ENCODE peak calls at places on chromosomes 3 and 15, in seven cellular contexts. U, K, Z, N, Q, V and O are unnamed samples.

GRCh38 chr15:51229907-51230328 is 108.5 kb downstream of the CYP19A1 start:
- DNase-seq in U (no peak), K (no peak), Z (peak; percentile 62), N (no peak), Q (no peak), V (peak; percentile 25), O (no peak)

GRCh38 chr3:134749802-134750553 is 45.1 kb upstream of the EPHB1 start:
- DNase-seq in U (no peak), K (no peak), Z (no peak), N (no peak), Q (no peak), V (peak; percentile 11), O (no peak)

GRCh38 chr15:92714071-92714456 is 58.5 kb upstream of the FAM174B start:
- DNase-seq in U (no peak), K (no peak), Z (peak; percentile 41), N (no peak), Q (peak; percentile 46), V (no peak), O (no peak)

GRCh38 chr3:165339753-165340152 is 143.6 kb upstream of the SLITRK3 start:
- DNase-seq in U (no peak), K (no peak), Z (peak; percentile 2), N (no peak), Q (no peak), V (peak; percentile 15), O (no peak)

GRCh38 chr3:182118081-182118480 is 406.4 kb downstream of the SOX2 start:
- DNase-seq in U (no peak), K (no peak), Z (no peak), N (no peak), Q (no peak), V (no peak), O (no peak)

GRCh38 chr15:58545307-58546065 is 113.7 kb downstream of the LIPC start:
- DNase-seq in U (no peak), K (no peak), Z (no peak), N (no peak), Q (no peak), V (no peak), O (no peak)

GRCh38 chr3:195056506-195056905 is 214.5 kb downstream of the XXYLT1 start:
- DNase-seq in U (peak; percentile 32), K (no peak), Z (no peak), N (no peak), Q (no peak), V (no peak), O (no peak)

GRCh38 chr15:70528270-70528706 is 235.1 kb downstream of the UACA start:
- DNase-seq in U (no peak), K (no peak), Z (peak; percentile 79), N (no peak), Q (no peak), V (no peak), O (no peak)

GRCh38 chr15:77633913-77634265 is 1.2 kb upstream of the LINGO1 start:
- DNase-seq in U (no peak), K (peak; percentile 62), Z (no peak), N (no peak), Q (no peak), V (no peak), O (no peak)

GRCh38 chr3:77411990-77412389 is 372.1 kb downstream of the ROBO2 start:
- DNase-seq in U (no peak), K (no peak), Z (no peak), N (no peak), Q (no peak), V (no peak), O (no peak)

GRCh38 chr15:100169615-100170279 is 172.0 kb downstream of the ADAMTS17 start:
- DNase-seq in U (no peak), K (no peak), Z (no peak), N (no peak), Q (no peak), V (no peak), O (no peak)

GRCh38 chr15:27220199-27220598 is 249.2 kb downstream of the GABRG3 start:
- DNase-seq in U (no peak), K (no peak), Z (no peak), N (no peak), Q (no peak), V (no peak), O (no peak)

GRCh38 chr15:77352932-77353331 is 67.0 kb downstream of the PEAK1 start:
- DNase-seq in U (no peak), K (no peak), Z (no peak), N (no peak), Q (no peak), V (no peak), O (no peak)

GRCh38 chr15:47066386-47066785 is 650.9 kb upstream of the SEMA6D start:
- DNase-seq in U (no peak), K (no peak), Z (no peak), N (no peak), Q (no peak), V (no peak), O (no peak)

GRCh38 chr3:67215690-67216089 is 217.6 kb downstream of the KBTBD8 start:
- DNase-seq in U (no peak), K (no peak), Z (no peak), N (no peak), Q (no peak), V (no peak), O (no peak)

GRCh38 chr3:40915346-40915865 is 283.9 kb upstream of the CTNNB1 start:
- DNase-seq in U (no peak), K (no peak), Z (no peak), N (no peak), Q (no peak), V (no peak), O (no peak)

GRCh38 chr15:75727031-75727531 is 14.4 kb upstream of the CSPG4 start:
- DNase-seq in U (peak; percentile 34), K (peak; percentile 62), Z (no peak), N (no peak), Q (no peak), V (no peak), O (no peak)

GRCh38 chr3:125057186-125057850 is 1.5 kb upstream of the HEG1 start:
- DNase-seq in U (no peak), K (no peak), Z (peak; percentile 59), N (no peak), Q (no peak), V (peak; percentile 88), O (no peak)

GRCh38 chr15:81351651-81352050 is 22.4 kb downstream of the TMC3 start:
- DNase-seq in U (no peak), K (no peak), Z (no peak), N (no peak), Q (no peak), V (no peak), O (no peak)

DNA sequence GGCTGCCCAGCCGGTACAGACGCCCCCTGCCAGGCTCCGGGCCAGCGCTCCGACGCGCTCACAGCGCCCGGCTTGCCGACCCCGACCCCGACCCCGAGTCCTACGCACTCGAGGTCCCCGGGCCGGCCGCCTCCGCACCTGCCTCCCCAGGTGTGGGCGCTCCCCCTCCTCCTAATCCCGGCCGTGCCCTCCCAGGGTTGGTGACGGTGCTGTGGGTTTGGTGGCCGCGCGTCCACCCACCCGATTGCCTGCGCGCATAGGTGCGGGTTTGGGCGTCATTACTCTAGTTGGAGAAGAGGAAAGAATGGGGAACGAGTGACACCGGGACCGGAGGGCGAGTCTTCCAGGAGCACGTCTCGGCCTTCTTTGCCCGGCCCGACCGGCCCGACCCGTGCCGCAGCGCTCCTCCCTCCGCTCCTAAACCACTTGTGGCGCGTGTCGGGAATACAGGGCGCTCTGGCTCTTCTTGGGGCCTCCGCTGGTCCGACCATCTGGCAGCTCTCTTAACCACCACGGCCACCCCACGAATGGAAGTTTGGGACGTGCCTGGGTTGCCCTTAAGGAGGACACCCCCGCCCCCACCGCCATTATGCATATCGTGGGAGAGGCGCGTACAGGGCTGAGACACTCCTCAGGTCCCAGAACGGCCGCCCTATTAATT is 814 bp upstream of the THRB start:
- DNase-seq in U (peak; percentile 80), K (peak; percentile 85), Z (peak; percentile 21), N (peak; percentile 41), Q (peak; percentile 15), V (peak; percentile 69), O (peak; percentile 48)
- TF ChIP-seq CTCF in U (peak; percentile 1), K (no peak), Z (no peak), N (peak; percentile 32), Q (no peak), V (no peak), O (no peak)

GRCh38 chr3:37993067-37993809 is 2.7 kb downstream of the VILL start:
- DNase-seq in U (no peak), K (no peak), Z (no peak), N (no peak), Q (no peak), V (no peak), O (no peak)

GRCh38 chr3:37993811-37994638 is 3.4 kb downstream of the VILL start:
- DNase-seq in U (peak; percentile 88), K (peak; percentile 95), Z (peak; percentile 93), N (peak; percentile 79), Q (peak; percentile 83), V (peak; percentile 82), O (peak; percentile 76)

GRCh38 chr3:37992271-37993066 is 1.9 kb downstream of the VILL start:
- DNase-seq in U (no peak), K (no peak), Z (no peak), N (no peak), Q (no peak), V (no peak), O (no peak)

GRCh38 chr3:37995652-37996641 is 5.4 kb downstream of the VILL start:
- DNase-seq in U (no peak), K (no peak), Z (no peak), N (no peak), Q (no peak), V (no peak), O (no peak)

GRCh38 chr3:37994639-37994972 is 4.0 kb downstream of the VILL start:
- DNase-seq in U (no peak), K (no peak), Z (no peak), N (no peak), Q (no peak), V (no peak), O (no peak)
- H3K27ac ChIP-seq in U (peak overlapping the region; percentile 67), K (peak overlapping the region; percentile 81), Z (no peak overlapping the region), N (peak overlapping the region; percentile 78), Q (no peak overlapping the region), V (peak overlapping the region; percentile 78), O (peak overlapping the region; percentile 74)

GRCh38 chr3:121975702-121976302 is 46.2 kb downstream of the ILDR1 start:
- DNase-seq in U (no peak), K (no peak), Z (peak; percentile 6), N (no peak), Q (no peak), V (no peak), O (no peak)
- TF ChIP-seq CTCF in U (no peak), K (no peak), Z (no peak), N (no peak), Q (no peak), V (no peak), O (no peak)

DNA sequence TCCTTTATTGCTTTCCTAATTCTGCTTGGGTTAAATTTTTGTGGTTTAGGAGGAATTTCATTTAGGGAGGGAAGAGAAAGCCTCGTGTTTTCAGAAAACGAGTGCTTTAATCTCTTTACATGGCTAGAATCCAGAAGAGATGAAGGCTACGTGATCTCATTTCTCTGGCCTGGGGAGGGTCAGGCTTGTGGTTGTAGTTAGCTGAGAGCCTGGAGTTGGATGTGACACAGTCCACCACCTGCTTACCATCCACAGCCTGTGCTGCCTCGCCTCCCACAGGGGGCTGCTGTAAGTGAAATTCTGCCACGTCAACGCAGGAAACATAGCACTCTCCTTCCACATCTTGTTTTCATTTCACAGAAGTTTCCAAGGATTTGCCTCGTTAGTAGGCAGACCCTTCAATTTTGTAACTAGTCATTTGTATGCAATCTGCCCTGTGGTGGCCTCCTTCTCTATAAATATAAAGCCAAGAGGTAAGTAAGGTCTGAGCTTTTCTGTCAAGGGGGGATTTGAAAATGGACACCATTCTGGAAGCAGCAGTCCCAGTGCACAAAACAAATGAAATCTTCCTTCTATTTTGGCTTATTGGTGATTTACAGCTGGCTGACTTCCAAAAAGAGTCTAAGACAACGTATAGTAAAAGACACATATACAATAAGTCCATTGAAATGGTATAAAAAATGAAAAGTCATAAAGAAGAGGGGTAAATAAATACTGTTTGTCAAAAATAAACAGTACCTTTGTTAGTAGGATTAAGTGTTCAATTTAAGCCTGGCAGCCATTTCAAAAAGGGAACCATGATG is 3.4 kb downstream of the GXYLT2 start:
- DNase-seq in U (no peak), K (no peak), Z (peak; percentile 99), N (peak; percentile 67), Q (peak; percentile 82), V (peak; percentile 43), O (peak; percentile 54)
- H3K27ac ChIP-seq in U (peak overlapping the region; percentile 30), K (peak overlapping the region; percentile 81), Z (peak overlapping the region; percentile 52), N (peak overlapping the region; percentile 82), Q (peak overlapping the region; percentile 17), V (no peak overlapping the region), O (peak overlapping the region; percentile 16)